ENCODE peak calls at places on chromosomes 13 and 19, in five cellular contexts. One of them, this sample, is unnamed.

GRCh38 chr19:45668342-45668871 is 386 bp downstream of the GIPR start:
- DNase-seq in left ventricle myocardium inferior: no peak
- DNase-seq in left lung: peak
- DNase-seq in cardiac fibroblast: no peak
- DNase-seq in GM12864: no peak
- DNase-seq in this sample: no peak

GRCh38 chr19:8484331-8484894 is 18.0 kb downstream of the PRAM1 start:
- DNase-seq in cardiac fibroblast: no peak
- DNase-seq in left lung: peak
- DNase-seq in GM12864: no peak
- DNase-seq in left ventricle myocardium inferior: peak
- DNase-seq in this sample: no peak

GRCh38 chr13:28922341-28922740 is 102.2 kb downstream of the MTUS2 start:
- DNase-seq in left ventricle myocardium inferior: no peak
- DNase-seq in cardiac fibroblast: no peak
- DNase-seq in GM12864: no peak
- DNase-seq in left lung: no peak
- DNase-seq in this sample: no peak

GRCh38 chr19:6034512-6034911 is 56.6 kb upstream of the RANBP3 start:
- DNase-seq in GM12864: no peak
- DNase-seq in cardiac fibroblast: no peak
- DNase-seq in left ventricle myocardium inferior: no peak
- DNase-seq in left lung: no peak
- DNase-seq in this sample: no peak

GRCh38 chr19:14435320-14436050 is 2.4 kb downstream of the PKN1 start:
- DNase-seq in left lung: no peak
- DNase-seq in cardiac fibroblast: no peak
- DNase-seq in left ventricle myocardium inferior: no peak
- DNase-seq in GM12864: no peak
- DNase-seq in this sample: no peak

GRCh38 chr13:37365496-37365895 is 233.1 kb downstream of the POSTN start:
- DNase-seq in GM12864: no peak
- DNase-seq in cardiac fibroblast: no peak
- DNase-seq in left lung: no peak
- DNase-seq in left ventricle myocardium inferior: no peak
- DNase-seq in this sample: no peak

GRCh38 chr19:17340871-17341357 is 3.6 kb downstream of the GTPBP3 start:
- DNase-seq in left ventricle myocardium inferior: no peak
- DNase-seq in left lung: no peak
- DNase-seq in GM12864: no peak
- DNase-seq in cardiac fibroblast: no peak
- DNase-seq in this sample: no peak

GRCh38 chr19:50486823-50487515 is 10.3 kb upstream of the GARIN5A start:
- DNase-seq in cardiac fibroblast: peak
- DNase-seq in left lung: peak
- DNase-seq in GM12864: no peak
- DNase-seq in left ventricle myocardium inferior: no peak
- DNase-seq in this sample: no peak

GRCh38 chr13:36848228-36848982 is 29.4 kb downstream of the RFXAP start:
- DNase-seq in left ventricle myocardium inferior: no peak
- DNase-seq in left lung: no peak
- DNase-seq in cardiac fibroblast: peak
- DNase-seq in GM12864: no peak
- DNase-seq in this sample: no peak

GRCh38 chr19:39407644-39408391 is 1.2 kb downstream of the ZFP36 start:
- DNase-seq in GM12864: no peak
- DNase-seq in cardiac fibroblast: peak
- DNase-seq in left ventricle myocardium inferior: peak
- DNase-seq in left lung: peak
- DNase-seq in this sample: no peak

GRCh38 chr13:51249767-51250741 is 27.9 kb downstream of the FAM124A start:
- DNase-seq in left ventricle myocardium inferior: no peak
- DNase-seq in cardiac fibroblast: no peak
- DNase-seq in GM12864: no peak
- DNase-seq in left lung: no peak
- DNase-seq in this sample: peak
- TF ChIP-seq CTCF in left ventricle myocardium inferior: peak
- TF ChIP-seq CTCF in cardiac fibroblast: peak
- TF ChIP-seq CTCF in GM12864: peak
- TF ChIP-seq CTCF in left lung: no peak
- TF ChIP-seq CTCF in this sample: no peak

GRCh38 chr19:48833977-48834376 is 2.3 kb downstream of the HSD17B14 start:
- DNase-seq in cardiac fibroblast: no peak
- DNase-seq in left ventricle myocardium inferior: no peak
- DNase-seq in GM12864: no peak
- DNase-seq in left lung: no peak
- DNase-seq in this sample: no peak

GRCh38 chr19:48837586-48838191 is 1.4 kb upstream of the HSD17B14 start:
- DNase-seq in left ventricle myocardium inferior: no peak
- DNase-seq in cardiac fibroblast: no peak
- DNase-seq in GM12864: no peak
- DNase-seq in left lung: no peak
- DNase-seq in this sample: no peak

GRCh38 chr19:48835734-48836088 is 580 bp downstream of the HSD17B14 start:
- DNase-seq in left ventricle myocardium inferior: peak
- DNase-seq in left lung: peak
- DNase-seq in GM12864: peak
- DNase-seq in cardiac fibroblast: peak
- DNase-seq in this sample: peak

GRCh38 chr19:48837081-48837524 is 812 bp upstream of the HSD17B14 start:
- DNase-seq in GM12864: peak
- DNase-seq in left lung: peak
- DNase-seq in left ventricle myocardium inferior: peak
- DNase-seq in cardiac fibroblast: peak
- DNase-seq in this sample: peak

DNA sequence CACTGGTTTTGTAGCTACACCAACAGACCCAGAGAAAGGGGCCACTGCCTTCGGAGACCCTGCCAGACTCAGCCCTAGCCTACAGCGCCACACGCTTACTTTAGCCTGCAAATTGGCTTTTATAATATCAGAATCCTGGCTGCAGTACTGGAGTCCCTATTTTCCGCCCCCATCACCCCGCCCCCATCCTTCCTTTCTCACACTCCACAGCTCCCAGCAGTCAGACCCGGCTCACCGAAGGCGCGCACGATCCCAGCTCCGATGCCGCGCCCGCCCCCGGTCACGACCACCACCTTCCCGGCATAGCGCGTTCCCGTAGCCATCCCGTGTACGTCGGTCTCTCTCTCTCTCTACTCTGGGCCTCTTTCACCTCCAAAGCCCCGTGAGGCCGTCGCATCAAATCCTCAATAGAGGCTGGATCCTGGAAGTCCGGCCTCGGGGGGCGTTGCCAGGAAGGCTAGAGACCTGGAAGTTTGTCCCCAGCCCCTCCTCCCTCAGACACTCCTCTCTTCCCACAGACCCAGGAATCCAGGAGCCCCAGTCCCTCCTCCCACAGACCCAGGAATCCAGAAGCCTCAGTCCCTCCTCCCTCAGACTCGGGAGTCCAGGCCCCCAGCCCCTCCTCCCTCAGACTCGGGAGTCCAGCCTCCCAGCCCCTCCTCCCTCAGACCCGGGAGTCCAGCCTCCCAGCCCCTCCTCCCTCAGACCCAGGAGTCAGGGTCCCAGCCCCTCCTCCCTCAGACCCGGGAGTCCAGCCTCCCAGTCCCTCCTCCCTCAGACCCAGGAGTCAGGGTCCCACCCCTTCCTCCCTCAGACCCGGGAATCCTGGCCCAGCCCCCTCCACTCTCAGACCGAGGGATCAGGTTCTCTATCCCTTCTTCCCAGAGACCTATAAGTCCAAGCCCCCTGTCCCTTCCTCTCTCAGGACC is at the start of gene HSD17B14:
- DNase-seq in left ventricle myocardium inferior: no peak
- DNase-seq in left lung: peak
- DNase-seq in cardiac fibroblast: peak
- DNase-seq in GM12864: no peak
- DNase-seq in this sample: no peak
- TF ChIP-seq CTCF in left ventricle myocardium inferior: peak
- TF ChIP-seq CTCF in left lung: no peak
- TF ChIP-seq CTCF in cardiac fibroblast: no peak
- TF ChIP-seq CTCF in GM12864: no peak
- TF ChIP-seq CTCF in this sample: no peak

GRCh38 chr13:65504213-65504612 is 1725.9 kb downstream of the PCDH9 start:
- DNase-seq in cardiac fibroblast: no peak
- DNase-seq in left lung: no peak
- DNase-seq in GM12864: no peak
- DNase-seq in left ventricle myocardium inferior: no peak
- DNase-seq in this sample: no peak

GRCh38 chr13:65505941-65506340 is 1724.2 kb downstream of the PCDH9 start:
- DNase-seq in cardiac fibroblast: no peak
- DNase-seq in left lung: no peak
- DNase-seq in left ventricle myocardium inferior: no peak
- DNase-seq in GM12864: no peak
- DNase-seq in this sample: no peak

GRCh38 chr13:65508338-65508737 is 1721.8 kb downstream of the PCDH9 start:
- DNase-seq in left ventricle myocardium inferior: no peak
- DNase-seq in cardiac fibroblast: no peak
- DNase-seq in GM12864: no peak
- DNase-seq in left lung: no peak
- DNase-seq in this sample: no peak

DNA sequence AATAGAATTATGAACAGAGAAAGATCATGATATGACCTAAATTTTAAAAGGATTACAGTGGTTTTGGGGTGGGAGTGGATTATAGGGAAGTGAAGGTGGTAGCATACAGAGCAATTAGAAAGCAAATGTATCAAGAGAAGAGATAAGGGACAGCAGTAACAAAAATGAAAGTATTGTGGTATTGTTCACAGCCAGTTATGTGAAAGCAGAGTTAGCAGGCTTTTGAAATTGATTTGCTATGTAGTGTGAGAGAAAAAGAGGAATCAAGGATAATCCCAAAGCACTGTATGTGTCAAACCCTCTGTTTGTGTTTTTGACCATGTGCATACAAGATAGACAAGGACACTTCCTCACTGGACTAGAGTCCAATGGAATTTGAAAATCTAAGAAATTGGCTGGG is 1721.4 kb downstream of the PCDH9 start:
- DNase-seq in cardiac fibroblast: no peak
- DNase-seq in left lung: no peak
- DNase-seq in GM12864: no peak
- DNase-seq in left ventricle myocardium inferior: no peak
- DNase-seq in this sample: no peak
- TF ChIP-seq CTCF in cardiac fibroblast: no peak
- TF ChIP-seq CTCF in left lung: no peak
- TF ChIP-seq CTCF in GM12864: no peak
- TF ChIP-seq CTCF in left ventricle myocardium inferior: no peak
- TF ChIP-seq CTCF in this sample: no peak

GRCh38 chr19:54882758-54883157 is 8.7 kb downstream of the FCAR start:
- DNase-seq in cardiac fibroblast: no peak
- DNase-seq in left lung: no peak
- DNase-seq in GM12864: peak
- DNase-seq in left ventricle myocardium inferior: no peak
- DNase-seq in this sample: peak
- TF ChIP-seq CTCF in cardiac fibroblast: no peak
- TF ChIP-seq CTCF in left lung: no peak
- TF ChIP-seq CTCF in GM12864: peak
- TF ChIP-seq CTCF in left ventricle myocardium inferior: no peak
- TF ChIP-seq CTCF in this sample: peak

This sample was measured in GM13976.